ENCODE peak calls at places on chromosomes 4 and X, in six cellular contexts. F is foreskin fibroblast; U is NCI-H345; P is retina; X is kidney tubule cell; S is stimulated activated CD8-positive, alpha-beta memory T cell treated with anti-CD3 and anti-CD28 coated beads, Interleukin-15, amount 100 ng/mL, for 4 hours. K is an unnamed sample.

GRCh38 chrX:13029341-13029740 is 15.1 kb downstream of the FAM9C start:
- DNase-seq in F (peak), P (no peak), U (no peak), S (no peak), X (peak), K (no peak)

GRCh38 chr4:37826282-37827029 is at the start of gene PGM2:
- DNase-seq in F (peak), U (peak), X (peak), P (peak), S (peak), K (peak)

GRCh38 chr4:156606444-156607197 is 365.0 kb downstream of the PDGFC start:
- DNase-seq in F (peak), P (no peak), X (no peak), S (no peak), U (no peak), K (no peak)

GRCh38 chr4:87498446-87498900 is 30.7 kb downstream of the SPARCL1 start:
- DNase-seq in F (peak), U (no peak), X (no peak), S (no peak), P (no peak), K (no peak)

GRCh38 chrX:96540111-96540631 is 144.5 kb upstream of the DIAPH2 start:
- DNase-seq in S (no peak), U (no peak), P (no peak), F (no peak), X (no peak), K (no peak)

GRCh38 chr4:153249199-153250154 is 45.2 kb downstream of the TRIM2 start:
- DNase-seq in P (peak), U (peak), S (peak), X (peak), F (peak), K (peak)

GRCh38 chr4:8007581-8007980 is 67.9 kb upstream of the AFAP1 start:
- DNase-seq in F (no peak), S (no peak), X (no peak), P (no peak), U (no peak), K (no peak)

GRCh38 chrX:23435575-23435974 is 100.9 kb downstream of the PTCHD1 start:
- DNase-seq in X (no peak), S (no peak), U (no peak), F (no peak), P (no peak), K (no peak)

GRCh38 chr4:122313001-122313400 is 65.8 kb upstream of the ADAD1 start:
- DNase-seq in U (no peak), P (no peak), F (no peak), S (no peak), X (no peak), K (no peak)